ENCODE peak calls at places on chromosomes 2 and 18, in nine cellular contexts. One of them, this sample, is unnamed.

GRCh38 chr2:170013802-170014551 is 164.0 kb upstream of the MYO3B start:
- DNase-seq in mesothelial cell of epicardium: no peak
- DNase-seq in BJ: no peak
- DNase-seq in HFFc6: no peak
- DNase-seq in choroid plexus epithelial cell: peak
- DNase-seq in cardiac muscle cell: peak
- DNase-seq in Panc1: no peak
- DNase-seq in astrocyte of the cerebellum: no peak
- DNase-seq in retinal pigment epithelial cell: peak
- DNase-seq in this sample: no peak

GRCh38 chr18:33863912-33864311 is 285.9 kb downstream of the ASXL3 start:
- DNase-seq in mesothelial cell of epicardium: no peak
- DNase-seq in BJ: no peak
- DNase-seq in HFFc6: no peak
- DNase-seq in choroid plexus epithelial cell: no peak
- DNase-seq in cardiac muscle cell: no peak
- DNase-seq in Panc1: no peak
- DNase-seq in astrocyte of the cerebellum: no peak
- DNase-seq in retinal pigment epithelial cell: no peak
- DNase-seq in this sample: no peak

GRCh38 chr2:69682525-69682924 is 39.0 kb upstream of the AAK1 start:
- DNase-seq in mesothelial cell of epicardium: no peak
- DNase-seq in BJ: no peak
- DNase-seq in HFFc6: no peak
- DNase-seq in choroid plexus epithelial cell: no peak
- DNase-seq in cardiac muscle cell: no peak
- DNase-seq in Panc1: no peak
- DNase-seq in astrocyte of the cerebellum: no peak
- DNase-seq in retinal pigment epithelial cell: no peak
- DNase-seq in this sample: no peak

GRCh38 chr2:73013941-73014340 is 57.6 kb downstream of the SFXN5 start:
- DNase-seq in mesothelial cell of epicardium: no peak
- DNase-seq in BJ: no peak
- DNase-seq in HFFc6: no peak
- DNase-seq in choroid plexus epithelial cell: peak
- DNase-seq in cardiac muscle cell: no peak
- DNase-seq in Panc1: no peak
- DNase-seq in astrocyte of the cerebellum: peak
- DNase-seq in retinal pigment epithelial cell: no peak
- DNase-seq in this sample: no peak

GRCh38 chr18:73679941-73680700 is 467.5 kb downstream of the FBXO15 start:
- DNase-seq in mesothelial cell of epicardium: no peak
- DNase-seq in BJ: no peak
- DNase-seq in HFFc6: no peak
- DNase-seq in choroid plexus epithelial cell: peak
- DNase-seq in cardiac muscle cell: no peak
- DNase-seq in Panc1: no peak
- DNase-seq in astrocyte of the cerebellum: no peak
- DNase-seq in retinal pigment epithelial cell: no peak
- DNase-seq in this sample: no peak

GRCh38 chr2:172434821-172435607 is 7.6 kb downstream of the ITGA6 start:
- DNase-seq in mesothelial cell of epicardium: no peak
- DNase-seq in BJ: no peak
- DNase-seq in HFFc6: no peak
- DNase-seq in choroid plexus epithelial cell: no peak
- DNase-seq in cardiac muscle cell: no peak
- DNase-seq in Panc1: no peak
- DNase-seq in astrocyte of the cerebellum: no peak
- DNase-seq in retinal pigment epithelial cell: no peak
- DNase-seq in this sample: no peak

GRCh38 chr2:15122915-15123314 is 438.2 kb downstream of the NBAS start:
- DNase-seq in mesothelial cell of epicardium: no peak
- DNase-seq in BJ: no peak
- DNase-seq in HFFc6: no peak
- DNase-seq in choroid plexus epithelial cell: peak
- DNase-seq in cardiac muscle cell: no peak
- DNase-seq in Panc1: no peak
- DNase-seq in astrocyte of the cerebellum: no peak
- DNase-seq in retinal pigment epithelial cell: no peak
- DNase-seq in this sample: no peak

GRCh38 chr18:58269931-58270330 is 225.9 kb downstream of the NEDD4L start:
- DNase-seq in mesothelial cell of epicardium: no peak
- DNase-seq in BJ: no peak
- DNase-seq in HFFc6: no peak
- DNase-seq in choroid plexus epithelial cell: peak
- DNase-seq in cardiac muscle cell: no peak
- DNase-seq in Panc1: no peak
- DNase-seq in astrocyte of the cerebellum: no peak
- DNase-seq in retinal pigment epithelial cell: no peak
- DNase-seq in this sample: no peak

GRCh38 chr18:79545255-79545654 is 134.3 kb upstream of the CTDP1 start:
- DNase-seq in mesothelial cell of epicardium: no peak
- DNase-seq in BJ: no peak
- DNase-seq in HFFc6: no peak
- DNase-seq in choroid plexus epithelial cell: no peak
- DNase-seq in cardiac muscle cell: no peak
- DNase-seq in Panc1: no peak
- DNase-seq in astrocyte of the cerebellum: no peak
- DNase-seq in retinal pigment epithelial cell: no peak
- DNase-seq in this sample: no peak

GRCh38 chr2:120810639-120811038 is 75.0 kb downstream of the GLI2 start:
- DNase-seq in mesothelial cell of epicardium: no peak
- DNase-seq in BJ: no peak
- DNase-seq in HFFc6: no peak
- DNase-seq in choroid plexus epithelial cell: no peak
- DNase-seq in cardiac muscle cell: no peak
- DNase-seq in Panc1: no peak
- DNase-seq in astrocyte of the cerebellum: no peak
- DNase-seq in retinal pigment epithelial cell: no peak
- DNase-seq in this sample: no peak

GRCh38 chr2:14790041-14790640 is 157.6 kb downstream of the LRATD1 start:
- DNase-seq in mesothelial cell of epicardium: no peak
- DNase-seq in BJ: no peak
- DNase-seq in HFFc6: no peak
- DNase-seq in choroid plexus epithelial cell: no peak
- DNase-seq in cardiac muscle cell: no peak
- DNase-seq in Panc1: no peak
- DNase-seq in astrocyte of the cerebellum: no peak
- DNase-seq in retinal pigment epithelial cell: no peak
- DNase-seq in this sample: no peak

GRCh38 chr18:42649636-42650035 is 465.8 kb downstream of the RIT2 start:
- DNase-seq in mesothelial cell of epicardium: no peak
- DNase-seq in BJ: no peak
- DNase-seq in HFFc6: no peak
- DNase-seq in choroid plexus epithelial cell: no peak
- DNase-seq in cardiac muscle cell: no peak
- DNase-seq in Panc1: no peak
- DNase-seq in astrocyte of the cerebellum: peak
- DNase-seq in retinal pigment epithelial cell: no peak
- DNase-seq in this sample: no peak

GRCh38 chr2:11563784-11564666 is 30.2 kb downstream of the GREB1 start:
- DNase-seq in mesothelial cell of epicardium: no peak
- DNase-seq in BJ: no peak
- DNase-seq in HFFc6: no peak
- DNase-seq in choroid plexus epithelial cell: no peak
- DNase-seq in cardiac muscle cell: no peak
- DNase-seq in Panc1: no peak
- DNase-seq in astrocyte of the cerebellum: no peak
- DNase-seq in retinal pigment epithelial cell: no peak
- DNase-seq in this sample: no peak

GRCh38 chr2:8346238-8346637 is 335.6 kb upstream of the ID2 start:
- DNase-seq in mesothelial cell of epicardium: no peak
- DNase-seq in BJ: no peak
- DNase-seq in HFFc6: no peak
- DNase-seq in choroid plexus epithelial cell: no peak
- DNase-seq in cardiac muscle cell: no peak
- DNase-seq in Panc1: no peak
- DNase-seq in astrocyte of the cerebellum: no peak
- DNase-seq in retinal pigment epithelial cell: no peak
- DNase-seq in this sample: no peak

GRCh38 chr2:187993516-187993915 is 298.2 kb upstream of the GULP1 start:
- DNase-seq in mesothelial cell of epicardium: no peak
- DNase-seq in BJ: peak
- DNase-seq in HFFc6: no peak
- DNase-seq in choroid plexus epithelial cell: peak
- DNase-seq in cardiac muscle cell: peak
- DNase-seq in Panc1: no peak
- DNase-seq in astrocyte of the cerebellum: peak
- DNase-seq in retinal pigment epithelial cell: peak
- DNase-seq in this sample: no peak

DNA sequence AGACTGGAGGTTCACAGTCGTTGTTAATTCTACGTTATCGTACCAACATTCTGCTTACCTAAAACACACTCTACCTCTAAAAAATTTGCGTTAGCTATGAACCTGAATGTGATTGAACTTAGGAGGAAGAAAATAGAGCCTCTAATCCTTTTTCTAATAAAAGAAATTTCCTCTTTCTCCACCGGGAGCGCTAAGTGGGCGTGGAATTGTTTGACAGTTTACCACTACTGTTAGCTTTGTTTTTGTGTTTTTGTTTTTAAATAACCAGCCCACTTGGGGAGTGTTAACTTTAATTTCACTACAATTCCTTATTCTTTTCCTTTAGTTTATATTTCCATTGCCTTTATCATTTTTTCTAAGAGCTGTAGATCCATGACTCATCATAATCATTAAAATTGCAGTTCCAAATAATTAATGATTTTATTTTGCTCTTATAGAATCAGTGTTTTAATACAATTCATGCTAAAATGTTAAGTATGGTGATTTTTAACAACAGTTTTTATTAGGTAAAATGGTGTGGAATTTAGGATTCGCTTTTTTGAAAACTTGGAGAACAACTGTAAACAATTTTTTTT is 55.0 kb upstream of the ITM2C start:
- DNase-seq in mesothelial cell of epicardium: no peak
- DNase-seq in BJ: no peak
- DNase-seq in HFFc6: no peak
- DNase-seq in choroid plexus epithelial cell: no peak
- DNase-seq in cardiac muscle cell: no peak
- DNase-seq in Panc1: no peak
- DNase-seq in astrocyte of the cerebellum: no peak
- DNase-seq in retinal pigment epithelial cell: no peak
- DNase-seq in this sample: no peak
- TF ChIP-seq CTCF in mesothelial cell of epicardium: peak
- TF ChIP-seq CTCF in BJ: peak
- TF ChIP-seq CTCF in HFFc6: peak
- TF ChIP-seq CTCF in choroid plexus epithelial cell: peak
- TF ChIP-seq CTCF in cardiac muscle cell: peak
- TF ChIP-seq CTCF in Panc1: peak
- TF ChIP-seq CTCF in astrocyte of the cerebellum: peak
- TF ChIP-seq CTCF in retinal pigment epithelial cell: peak
- TF ChIP-seq CTCF in this sample: no peak

GRCh38 chr2:101770672-101771071 is 73.2 kb downstream of the MAP4K4 start:
- DNase-seq in mesothelial cell of epicardium: no peak
- DNase-seq in BJ: no peak
- DNase-seq in HFFc6: peak
- DNase-seq in choroid plexus epithelial cell: peak
- DNase-seq in cardiac muscle cell: peak
- DNase-seq in Panc1: no peak
- DNase-seq in astrocyte of the cerebellum: no peak
- DNase-seq in retinal pigment epithelial cell: no peak
- DNase-seq in this sample: no peak
- TF ChIP-seq CTCF in mesothelial cell of epicardium: no peak
- TF ChIP-seq CTCF in BJ: peak
- TF ChIP-seq CTCF in HFFc6: peak
- TF ChIP-seq CTCF in choroid plexus epithelial cell: peak
- TF ChIP-seq CTCF in cardiac muscle cell: peak
- TF ChIP-seq CTCF in Panc1: peak
- TF ChIP-seq CTCF in astrocyte of the cerebellum: peak
- TF ChIP-seq CTCF in retinal pigment epithelial cell: peak
- TF ChIP-seq CTCF in this sample: no peak

DNA sequence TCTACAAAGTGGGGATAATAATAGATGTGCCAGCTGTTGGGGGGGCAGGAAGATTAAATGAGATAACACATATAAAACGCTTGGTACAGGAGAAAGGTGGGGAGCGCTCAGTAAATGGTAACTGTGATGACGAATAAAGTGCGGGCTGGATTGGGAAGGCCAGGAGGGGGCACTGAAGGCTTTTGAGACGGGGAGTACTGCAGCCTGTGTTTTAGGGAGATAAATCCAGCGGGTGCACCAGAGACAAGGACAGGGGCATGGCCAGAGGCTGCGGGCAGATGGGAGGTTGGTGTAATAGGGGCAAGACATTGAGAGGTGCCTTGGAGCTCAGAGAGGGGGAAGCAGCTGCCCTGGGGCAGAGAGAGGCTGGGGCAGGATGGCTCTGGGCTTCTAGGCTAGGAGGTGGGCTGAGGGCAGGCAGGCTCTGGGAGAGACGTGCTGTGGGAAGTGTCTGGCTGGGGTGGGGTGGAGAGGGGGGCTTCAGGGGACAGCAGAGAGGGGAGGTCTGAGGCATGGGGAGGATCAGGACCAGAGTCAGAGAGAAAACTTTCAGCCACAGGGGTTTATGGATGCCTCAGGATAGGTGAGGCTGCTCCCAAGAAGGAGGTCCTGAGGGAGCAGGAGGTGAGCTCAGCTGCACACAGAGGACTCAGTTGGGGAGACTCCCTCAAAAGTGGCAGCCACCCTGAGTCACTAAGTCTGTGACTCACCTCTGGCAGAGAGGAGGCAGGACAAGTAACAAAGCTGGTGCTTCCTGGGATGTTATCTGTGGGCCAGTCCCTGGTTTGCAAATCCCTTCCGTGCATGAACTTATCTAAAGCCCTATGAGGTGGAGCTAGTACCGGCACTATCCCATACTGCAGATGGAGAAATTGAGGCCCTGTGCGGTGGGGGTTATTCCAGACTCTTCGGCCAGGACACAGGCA is 18.9 kb downstream of the TEX44 start:
- DNase-seq in mesothelial cell of epicardium: no peak
- DNase-seq in BJ: peak
- DNase-seq in HFFc6: peak
- DNase-seq in choroid plexus epithelial cell: peak
- DNase-seq in cardiac muscle cell: peak
- DNase-seq in Panc1: peak
- DNase-seq in astrocyte of the cerebellum: no peak
- DNase-seq in retinal pigment epithelial cell: peak
- DNase-seq in this sample: no peak
- TF ChIP-seq CTCF in mesothelial cell of epicardium: no peak
- TF ChIP-seq CTCF in BJ: no peak
- TF ChIP-seq CTCF in HFFc6: no peak
- TF ChIP-seq CTCF in choroid plexus epithelial cell: peak
- TF ChIP-seq CTCF in cardiac muscle cell: peak
- TF ChIP-seq CTCF in Panc1: peak
- TF ChIP-seq CTCF in astrocyte of the cerebellum: peak
- TF ChIP-seq CTCF in retinal pigment epithelial cell: peak
- TF ChIP-seq CTCF in this sample: no peak

DNA sequence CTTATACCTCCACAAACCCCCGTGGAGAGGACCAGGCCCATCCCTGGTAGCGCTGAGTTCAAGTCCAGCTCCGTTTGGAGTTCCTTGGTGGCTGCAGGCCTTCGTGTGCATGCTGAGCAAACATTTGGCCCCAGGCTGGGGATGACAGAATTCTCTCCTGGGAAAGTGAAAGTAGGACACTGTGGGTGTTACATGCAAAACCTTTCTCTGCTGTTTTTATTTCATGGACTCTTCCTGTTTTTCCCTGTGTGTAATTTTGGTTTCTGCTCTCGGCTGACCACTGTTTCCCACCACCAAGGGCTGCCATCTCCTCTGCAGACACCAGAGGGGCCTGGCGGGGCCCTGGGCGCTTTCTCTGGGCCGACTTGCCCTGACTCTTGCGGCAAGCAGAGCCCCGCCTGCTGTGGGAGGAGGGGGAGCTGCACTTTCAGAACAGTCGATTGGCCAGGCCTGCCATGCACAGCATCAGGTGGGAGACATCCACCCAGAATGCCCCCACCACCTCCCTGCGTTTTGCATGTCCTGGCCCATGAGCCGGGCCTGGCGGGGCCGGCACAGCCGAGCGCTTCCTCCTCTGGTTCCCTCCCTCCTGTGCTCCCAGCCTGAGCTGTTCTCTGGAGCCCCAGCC is 102.4 kb downstream of the CABLES1 start:
- DNase-seq in mesothelial cell of epicardium: no peak
- DNase-seq in BJ: no peak
- DNase-seq in HFFc6: no peak
- DNase-seq in choroid plexus epithelial cell: peak
- DNase-seq in cardiac muscle cell: no peak
- DNase-seq in Panc1: no peak
- DNase-seq in astrocyte of the cerebellum: no peak
- DNase-seq in retinal pigment epithelial cell: no peak
- DNase-seq in this sample: no peak
- TF ChIP-seq CTCF in mesothelial cell of epicardium: no peak
- TF ChIP-seq CTCF in BJ: peak
- TF ChIP-seq CTCF in HFFc6: peak
- TF ChIP-seq CTCF in choroid plexus epithelial cell: peak
- TF ChIP-seq CTCF in cardiac muscle cell: peak
- TF ChIP-seq CTCF in Panc1: no peak
- TF ChIP-seq CTCF in astrocyte of the cerebellum: peak
- TF ChIP-seq CTCF in retinal pigment epithelial cell: peak
- TF ChIP-seq CTCF in this sample: no peak